ENCODE peak calls at places on chromosomes 4 and X, in five cellular contexts. E is Daoy, W is EL, I is GM10248, G is nephron progenitor cell. O is an unnamed sample.

GRCh38 chr4:46393606-46394005 is 3.7 kb upstream of the GABRA2 start:
- DNase-seq in E (no peak), W (no peak), I (no peak), G (no peak), O (no peak)

GRCh38 chrX:106144755-106145639 is 23.1 kb upstream of the PWWP3B start:
- DNase-seq in E (no peak), W (no peak), I (no peak), G (no peak), O (no peak)

GRCh38 chrX:40167240-40168182 is 69.8 kb upstream of the BCOR start:
- DNase-seq in E (no peak), W (no peak), I (no peak), G (peak), O (no peak)

GRCh38 chr4:37567781-37568180 is 118.4 kb downstream of the RELL1 start:
- DNase-seq in E (no peak), W (no peak), I (no peak), G (no peak), O (no peak)

GRCh38 chr4:105230287-105230686 is 83.6 kb downstream of the TET2 start:
- DNase-seq in E (no peak), W (no peak), I (no peak), G (no peak), O (no peak)

GRCh38 chrX:99353412-99353811 is 1056.7 kb downstream of the PCDH19 start:
- DNase-seq in E (no peak), W (no peak), I (no peak), G (no peak), O (no peak)

GRCh38 chr4:101118641-101119040 is 228.7 kb downstream of the PPP3CA start:
- DNase-seq in E (no peak), W (no peak), I (no peak), G (no peak), O (no peak)

GRCh38 chr4:150501019-150501727 is 80.8 kb upstream of the MAB21L2 start:
- DNase-seq in E (no peak), W (peak), I (no peak), G (no peak), O (no peak)

GRCh38 chr4:124948976-124949597 is 236.6 kb upstream of the ANKRD50 start:
- DNase-seq in E (no peak), W (peak), I (no peak), G (no peak), O (no peak)

GRCh38 chr4:174222266-174222872 is 61.1 kb downstream of the FBXO8 start:
- DNase-seq in E (no peak), W (peak), I (peak), G (no peak), O (peak)

GRCh38 chrX:111759676-111760075 is 78.7 kb downstream of the ALG13 start:
- DNase-seq in E (no peak), W (no peak), I (no peak), G (no peak), O (no peak)

GRCh38 chr4:123244233-123244632 is 152.4 kb upstream of the SPRY1 start:
- DNase-seq in E (no peak), W (peak), I (no peak), G (no peak), O (no peak)

GRCh38 chr4:73661646-73662119 is 41.4 kb upstream of the RASSF6 start:
- DNase-seq in E (peak), W (peak), I (no peak), G (no peak), O (no peak)

GRCh38 chr4:83548151-83548905 is 12.4 kb downstream of the GPAT3 start:
- DNase-seq in E (peak), W (peak), I (peak), G (no peak), O (peak)

GRCh38 chr4:153741529-153741928 is 18.3 kb downstream of the RNF175 start:
- DNase-seq in E (no peak), W (no peak), I (no peak), G (no peak), O (no peak)

GRCh38 chr4:44493924-44494323 is 45.3 kb upstream of the KCTD8 start:
- DNase-seq in E (no peak), W (no peak), I (peak), G (peak), O (no peak)

GRCh38 chr4:181258569-181258968 is 984.6 kb upstream of the TENM3 start:
- DNase-seq in E (no peak), W (no peak), I (no peak), G (no peak), O (no peak)

GRCh38 chr4:23484689-23485088 is 405.2 kb downstream of the PPARGC1A start:
- DNase-seq in E (peak), W (no peak), I (no peak), G (no peak), O (no peak)

GRCh38 chr4:76622126-76622525 is 187.1 kb downstream of the SHROOM3 start:
- DNase-seq in E (peak), W (peak), I (no peak), G (no peak), O (no peak)

GRCh38 chr4:173802714-173803022 is 272.6 kb upstream of the HAND2 start:
- DNase-seq in E (no peak), W (no peak), I (no peak), G (no peak), O (no peak)

GRCh38 chr4:142703694-142704309 is 142.3 kb downstream of the INPP4B start:
- DNase-seq in E (no peak), W (no peak), I (no peak), G (no peak), O (no peak)

GRCh38 chrX:107542500-107542899 is 85.8 kb upstream of the PRPS1 start:
- DNase-seq in E (peak), W (no peak), I (no peak), G (no peak), O (peak)

GRCh38 chr4:157806176-157806575 is 366.6 kb downstream of the GASK1B start:
- DNase-seq in E (no peak), W (no peak), I (no peak), G (no peak), O (no peak)

GRCh38 chrX:153981771-153982533 is 9.4 kb downstream of the TMEM187 start:
- DNase-seq in E (no peak), W (no peak), I (no peak), G (no peak), O (no peak)

GRCh38 chr4:26397086-26397485 is 76.3 kb downstream of the RBPJ start:
- DNase-seq in E (no peak), W (no peak), I (no peak), G (no peak), O (no peak)

GRCh38 chrX:118988913-118989312 is 14.5 kb downstream of the LONRF3 start:
- DNase-seq in E (no peak), W (no peak), I (no peak), G (no peak), O (no peak)

GRCh38 chr4:101651778-101652177 is 138.8 kb upstream of the BANK1 start:
- DNase-seq in E (peak), W (no peak), I (no peak), G (no peak), O (no peak)

GRCh38 chr4:38160487-38161207 is 200.4 kb downstream of the PTTG2 start:
- DNase-seq in E (peak), W (peak), I (peak), G (no peak), O (no peak)

GRCh38 chr4:30605616-30606015 is 114.6 kb upstream of the PCDH7 start:
- DNase-seq in E (no peak), W (no peak), I (no peak), G (no peak), O (no peak)

GRCh38 chrX:142233400-142233799 is 28.3 kb upstream of the MAGEC2 start:
- DNase-seq in E (no peak), W (no peak), I (no peak), G (no peak), O (no peak)

GRCh38 chrX:71096702-71097032 is 1.0 kb downstream of the FOXO4 start:
- DNase-seq in E (no peak), W (no peak), I (no peak), G (no peak), O (no peak)

GRCh38 chrX:32572644-32573043 is 638.7 kb downstream of the DMD start:
- DNase-seq in E (peak), W (no peak), I (no peak), G (no peak), O (no peak)

GRCh38 chr4:104915864-104916263 is 230.8 kb upstream of the TET2 start:
- DNase-seq in E (no peak), W (no peak), I (no peak), G (no peak), O (no peak)

GRCh38 chrX:38985375-38985774 is 184.1 kb downstream of the MID1IP1 start:
- DNase-seq in E (no peak), W (peak), I (peak), G (no peak), O (no peak)